ENCODE peak calls at places on chromosome 10, in seven cellular contexts. One of them, this sample, is unnamed.

GRCh38 chr10:126222736-126223511 is 165.4 kb downstream of the ADAM12 start:
- DNase-seq in CD8-positive, alpha-beta T cell: no peak
- DNase-seq in neural crest cell: no peak
- DNase-seq in uterus: no peak
- DNase-seq in ovary: no peak
- DNase-seq in stomach: no peak
- DNase-seq in HFFc6: peak; percentile 34
- DNase-seq in this sample: no peak

GRCh38 chr10:30434273-30435067 is 486 bp downstream of the MAP3K8 start:
- DNase-seq in neural crest cell: peak; percentile 23
- DNase-seq in HFFc6: peak; percentile 16
- DNase-seq in stomach: peak; percentile 82
- DNase-seq in uterus: peak; percentile 88
- DNase-seq in ovary: peak; percentile 84
- DNase-seq in CD8-positive, alpha-beta T cell: no peak
- DNase-seq in this sample: peak; percentile 62

GRCh38 chr10:69315100-69315542 is 36.8 kb downstream of the HK1 start:
- DNase-seq in ovary: no peak
- DNase-seq in HFFc6: no peak
- DNase-seq in CD8-positive, alpha-beta T cell: no peak
- DNase-seq in uterus: no peak
- DNase-seq in neural crest cell: no peak
- DNase-seq in stomach: no peak
- DNase-seq in this sample: no peak

GRCh38 chr10:127195571-127196226 is 692 bp downstream of the INSYN2A start:
- DNase-seq in stomach: no peak
- DNase-seq in uterus: no peak
- DNase-seq in HFFc6: no peak
- DNase-seq in neural crest cell: peak; percentile 16
- DNase-seq in ovary: no peak
- DNase-seq in CD8-positive, alpha-beta T cell: no peak
- DNase-seq in this sample: peak; percentile 37

GRCh38 chr10:43042503-43043341 is 34.1 kb upstream of the RET start:
- DNase-seq in CD8-positive, alpha-beta T cell: no peak
- DNase-seq in HFFc6: no peak
- DNase-seq in uterus: no peak
- DNase-seq in ovary: no peak
- DNase-seq in neural crest cell: no peak
- DNase-seq in stomach: peak; percentile 22
- DNase-seq in this sample: no peak

GRCh38 chr10:32073676-32074075 is 17.5 kb upstream of the KIF5B start:
- DNase-seq in ovary: no peak
- DNase-seq in CD8-positive, alpha-beta T cell: no peak
- DNase-seq in HFFc6: no peak
- DNase-seq in uterus: no peak
- DNase-seq in stomach: no peak
- DNase-seq in neural crest cell: no peak
- DNase-seq in this sample: no peak

GRCh38 chr10:84296071-84296981 is 32.1 kb upstream of the CCSER2 start:
- DNase-seq in HFFc6: peak; percentile 76
- DNase-seq in ovary: no peak
- DNase-seq in neural crest cell: no peak
- DNase-seq in uterus: no peak
- DNase-seq in stomach: no peak
- DNase-seq in CD8-positive, alpha-beta T cell: no peak
- DNase-seq in this sample: no peak

GRCh38 chr10:15483215-15483970 is 112.3 kb upstream of the FAM171A1 start:
- DNase-seq in neural crest cell: no peak
- DNase-seq in stomach: no peak
- DNase-seq in CD8-positive, alpha-beta T cell: no peak
- DNase-seq in HFFc6: no peak
- DNase-seq in ovary: no peak
- DNase-seq in uterus: no peak
- DNase-seq in this sample: no peak

GRCh38 chr10:114917927-114918672 is 19.9 kb upstream of the TRUB1 start:
- DNase-seq in stomach: no peak
- DNase-seq in HFFc6: no peak
- DNase-seq in CD8-positive, alpha-beta T cell: no peak
- DNase-seq in neural crest cell: no peak
- DNase-seq in ovary: no peak
- DNase-seq in uterus: no peak
- DNase-seq in this sample: no peak

GRCh38 chr10:114593240-114593792 is 64.8 kb downstream of the ABLIM1 start:
- DNase-seq in uterus: no peak
- DNase-seq in stomach: no peak
- DNase-seq in HFFc6: no peak
- DNase-seq in ovary: no peak
- DNase-seq in neural crest cell: no peak
- DNase-seq in CD8-positive, alpha-beta T cell: no peak
- DNase-seq in this sample: no peak

GRCh38 chr10:91562839-91563581 is 69.9 kb downstream of the PPP1R3C start:
- DNase-seq in stomach: no peak
- DNase-seq in CD8-positive, alpha-beta T cell: no peak
- DNase-seq in HFFc6: no peak
- DNase-seq in ovary: no peak
- DNase-seq in neural crest cell: no peak
- DNase-seq in uterus: no peak
- DNase-seq in this sample: no peak

GRCh38 chr10:91564508-91564907 is 68.4 kb downstream of the PPP1R3C start:
- DNase-seq in stomach: no peak
- DNase-seq in neural crest cell: no peak
- DNase-seq in uterus: no peak
- DNase-seq in HFFc6: no peak
- DNase-seq in CD8-positive, alpha-beta T cell: no peak
- DNase-seq in ovary: no peak
- DNase-seq in this sample: no peak

GRCh38 chr10:91566142-91566541 is 66.7 kb downstream of the PPP1R3C start:
- DNase-seq in neural crest cell: no peak
- DNase-seq in ovary: no peak
- DNase-seq in CD8-positive, alpha-beta T cell: no peak
- DNase-seq in HFFc6: no peak
- DNase-seq in stomach: no peak
- DNase-seq in uterus: no peak
- DNase-seq in this sample: no peak

GRCh38 chr10:91564026-91564425 is 68.8 kb downstream of the PPP1R3C start:
- DNase-seq in HFFc6: no peak
- DNase-seq in CD8-positive, alpha-beta T cell: no peak
- DNase-seq in stomach: no peak
- DNase-seq in neural crest cell: no peak
- DNase-seq in uterus: no peak
- DNase-seq in ovary: no peak
- DNase-seq in this sample: no peak

DNA sequence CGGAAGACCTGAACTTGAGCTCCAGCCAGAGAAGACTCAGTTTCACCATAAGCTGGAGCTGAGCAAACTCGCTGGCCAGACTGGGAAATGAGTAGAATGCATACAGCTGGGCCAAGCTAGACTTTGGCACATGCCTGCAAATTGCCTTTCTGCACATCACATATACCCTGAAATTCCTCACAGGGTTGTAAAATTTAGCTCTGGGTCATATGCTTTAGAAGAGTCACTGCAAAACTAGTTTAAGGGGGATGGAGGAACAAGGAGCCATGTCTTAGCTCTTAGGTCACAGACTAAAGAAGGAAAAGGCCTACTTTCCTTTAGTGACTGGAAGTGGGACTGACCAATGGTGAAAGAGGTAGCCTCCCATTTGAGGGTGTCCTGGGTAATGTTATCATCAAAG is 67.6 kb downstream of the PPP1R3C start:
- DNase-seq in uterus: no peak
- DNase-seq in stomach: no peak
- DNase-seq in HFFc6: no peak
- DNase-seq in neural crest cell: no peak
- DNase-seq in CD8-positive, alpha-beta T cell: no peak
- DNase-seq in ovary: no peak
- DNase-seq in this sample: no peak
- TF ChIP-seq CTCF in uterus: no peak
- TF ChIP-seq CTCF in stomach: no peak
- TF ChIP-seq CTCF in HFFc6: no peak
- TF ChIP-seq CTCF in neural crest cell: no peak
- TF ChIP-seq CTCF in CD8-positive, alpha-beta T cell: no peak
- TF ChIP-seq CTCF in ovary: no peak
- TF ChIP-seq CTCF in this sample: no peak

DNA sequence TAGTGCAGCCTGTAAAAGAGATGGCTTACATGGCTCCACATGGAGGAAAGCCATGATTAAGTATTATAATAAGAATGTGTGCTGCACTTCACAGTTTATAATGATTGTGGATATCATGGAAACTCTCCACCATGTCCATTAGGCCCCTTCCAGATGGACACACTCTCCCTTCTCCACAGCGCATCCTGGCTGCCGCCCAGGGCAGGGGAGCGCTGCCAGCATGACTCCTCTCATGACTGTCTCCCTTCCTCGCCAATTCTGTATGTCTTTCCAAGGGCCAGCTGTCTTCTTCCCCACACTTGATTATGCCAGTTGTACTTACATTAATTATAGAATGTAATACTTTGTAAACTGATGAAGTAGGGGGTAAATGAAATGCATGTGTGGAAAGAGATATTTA is 259.3 kb upstream of the TMEM72 start:
- DNase-seq in CD8-positive, alpha-beta T cell: no peak
- DNase-seq in ovary: no peak
- DNase-seq in neural crest cell: no peak
- DNase-seq in stomach: no peak
- DNase-seq in HFFc6: peak; percentile 33
- DNase-seq in uterus: peak; percentile 63
- DNase-seq in this sample: no peak
- TF ChIP-seq CTCF in CD8-positive, alpha-beta T cell: no peak
- TF ChIP-seq CTCF in ovary: no peak
- TF ChIP-seq CTCF in neural crest cell: no peak
- TF ChIP-seq CTCF in stomach: no peak
- TF ChIP-seq CTCF in HFFc6: peak; percentile 35
- TF ChIP-seq CTCF in uterus: no peak
- TF ChIP-seq CTCF in this sample: no peak

GRCh38 chr10:66277481-66277880 is 648.4 kb upstream of the LRRTM3 start:
- DNase-seq in stomach: no peak
- DNase-seq in CD8-positive, alpha-beta T cell: no peak
- DNase-seq in uterus: no peak
- DNase-seq in ovary: no peak
- DNase-seq in HFFc6: no peak
- DNase-seq in neural crest cell: no peak
- DNase-seq in this sample: no peak
- TF ChIP-seq CTCF in stomach: no peak
- TF ChIP-seq CTCF in CD8-positive, alpha-beta T cell: no peak
- TF ChIP-seq CTCF in uterus: no peak
- TF ChIP-seq CTCF in ovary: no peak
- TF ChIP-seq CTCF in HFFc6: no peak
- TF ChIP-seq CTCF in neural crest cell: peak; percentile 50
- TF ChIP-seq CTCF in this sample: peak; percentile 71

GRCh38 chr10:98312816-98313215 is 44.8 kb upstream of the LOXL4 start:
- DNase-seq in stomach: no peak
- DNase-seq in ovary: no peak
- DNase-seq in HFFc6: no peak
- DNase-seq in neural crest cell: no peak
- DNase-seq in uterus: no peak
- DNase-seq in CD8-positive, alpha-beta T cell: no peak
- DNase-seq in this sample: no peak
- TF ChIP-seq CTCF in stomach: no peak
- TF ChIP-seq CTCF in ovary: no peak
- TF ChIP-seq CTCF in HFFc6: peak; percentile 40
- TF ChIP-seq CTCF in neural crest cell: no peak
- TF ChIP-seq CTCF in uterus: no peak
- TF ChIP-seq CTCF in CD8-positive, alpha-beta T cell: no peak
- TF ChIP-seq CTCF in this sample: no peak

This sample was measured in glutamatergic neuron.